ENCODE peak calls at places on chromosomes 11 and 22, in four cellular contexts. One of them, this sample, is unnamed.

GRCh38 chr11:87675993-87676392 is 499.2 kb downstream of the RAB38 start:
- DNase-seq in activated T-helper 9 cell treated with anti-CD3 and anti-CD28 coated beads, Interleukin-2, amount 50 U/mL, for 16 hours: no peak
- DNase-seq in left colon: no peak
- DNase-seq in HS-27A: no peak
- DNase-seq in this sample: no peak

GRCh38 chr22:34588893-34589545 is 476.9 kb upstream of the ISX start:
- DNase-seq in HS-27A: no peak
- DNase-seq in activated T-helper 9 cell treated with anti-CD3 and anti-CD28 coated beads, Interleukin-2, amount 50 U/mL, for 16 hours: no peak
- DNase-seq in left colon: no peak
- DNase-seq in this sample: no peak

GRCh38 chr11:65424200-65425104 is 1.9 kb downstream of the NEAT1 start:
- DNase-seq in HS-27A: no peak
- DNase-seq in left colon: peak; percentile 62
- DNase-seq in activated T-helper 9 cell treated with anti-CD3 and anti-CD28 coated beads, Interleukin-2, amount 50 U/mL, for 16 hours: peak; percentile 60
- DNase-seq in this sample: peak; percentile 50

GRCh38 chr11:7348432-7349298 is 97.0 kb downstream of the SYT9 start:
- DNase-seq in left colon: no peak
- DNase-seq in HS-27A: no peak
- DNase-seq in activated T-helper 9 cell treated with anti-CD3 and anti-CD28 coated beads, Interleukin-2, amount 50 U/mL, for 16 hours: no peak
- DNase-seq in this sample: no peak

GRCh38 chr11:17611049-17611448 is 64.0 kb downstream of the OTOG start:
- DNase-seq in activated T-helper 9 cell treated with anti-CD3 and anti-CD28 coated beads, Interleukin-2, amount 50 U/mL, for 16 hours: no peak
- DNase-seq in left colon: no peak
- DNase-seq in HS-27A: no peak
- DNase-seq in this sample: no peak

GRCh38 chr11:32893947-32894827 is 1.6 kb downstream of the QSER1 start:
- DNase-seq in activated T-helper 9 cell treated with anti-CD3 and anti-CD28 coated beads, Interleukin-2, amount 50 U/mL, for 16 hours: no peak
- DNase-seq in left colon: no peak
- DNase-seq in HS-27A: peak; percentile 64
- DNase-seq in this sample: no peak

GRCh38 chr11:65541093-65542010 is 16.5 kb downstream of the SCYL1 start:
- DNase-seq in activated T-helper 9 cell treated with anti-CD3 and anti-CD28 coated beads, Interleukin-2, amount 50 U/mL, for 16 hours: no peak
- DNase-seq in left colon: no peak
- DNase-seq in HS-27A: no peak
- DNase-seq in this sample: no peak

GRCh38 chr11:7421136-7421535 is 64.2 kb upstream of the OLFML1 start:
- DNase-seq in HS-27A: no peak
- DNase-seq in left colon: no peak
- DNase-seq in activated T-helper 9 cell treated with anti-CD3 and anti-CD28 coated beads, Interleukin-2, amount 50 U/mL, for 16 hours: no peak
- DNase-seq in this sample: no peak

GRCh38 chr11:1041471-1041870 is 5.0 kb upstream of the MUC6 start:
- DNase-seq in activated T-helper 9 cell treated with anti-CD3 and anti-CD28 coated beads, Interleukin-2, amount 50 U/mL, for 16 hours: no peak
- DNase-seq in HS-27A: no peak
- DNase-seq in left colon: no peak
- DNase-seq in this sample: no peak

GRCh38 chr11:12439615-12440014 is 62.2 kb downstream of the PARVA start:
- DNase-seq in activated T-helper 9 cell treated with anti-CD3 and anti-CD28 coated beads, Interleukin-2, amount 50 U/mL, for 16 hours: no peak
- DNase-seq in HS-27A: no peak
- DNase-seq in left colon: peak; percentile 48
- DNase-seq in this sample: no peak

GRCh38 chr11:8206251-8207079 is 37.6 kb upstream of the RIC3 start:
- DNase-seq in left colon: no peak
- DNase-seq in activated T-helper 9 cell treated with anti-CD3 and anti-CD28 coated beads, Interleukin-2, amount 50 U/mL, for 16 hours: no peak
- DNase-seq in HS-27A: no peak
- DNase-seq in this sample: no peak

GRCh38 chr22:32660292-32660691 is 141.2 kb upstream of the TIMP3 start:
- DNase-seq in left colon: peak; percentile 73
- DNase-seq in activated T-helper 9 cell treated with anti-CD3 and anti-CD28 coated beads, Interleukin-2, amount 50 U/mL, for 16 hours: peak; percentile 16
- DNase-seq in HS-27A: no peak
- DNase-seq in this sample: no peak

GRCh38 chr11:68998390-68998911 is 14.6 kb downstream of the MRGPRF start:
- DNase-seq in activated T-helper 9 cell treated with anti-CD3 and anti-CD28 coated beads, Interleukin-2, amount 50 U/mL, for 16 hours: no peak
- DNase-seq in left colon: peak; percentile 24
- DNase-seq in HS-27A: no peak
- DNase-seq in this sample: no peak

GRCh38 chr11:134893810-134894685 is 482.0 kb upstream of the B3GAT1 start:
- DNase-seq in HS-27A: no peak
- DNase-seq in left colon: no peak
- DNase-seq in activated T-helper 9 cell treated with anti-CD3 and anti-CD28 coated beads, Interleukin-2, amount 50 U/mL, for 16 hours: no peak
- DNase-seq in this sample: no peak